ENCODE peak calls at places on chromosomes 3 and 15, in six cellular contexts. M is NCI-H1092, U is NCI-H774, L is KG1, Y is Ammon's horn, D is SW480. T is an unnamed sample.

GRCh38 chr15:81255596-81255995 is 58.9 kb downstream of the IL16 start:
- DNase-seq in D (peak), L (no peak), M (no peak), U (no peak), Y (no peak), T (no peak)

GRCh38 chr3:134423153-134423552 is 48.9 kb upstream of the AMOTL2 start:
- DNase-seq in U (peak), Y (peak), D (peak), L (no peak), M (peak), T (no peak)

GRCh38 chr3:179174898-179175297 is 26.7 kb downstream of the PIK3CA start:
- DNase-seq in M (no peak), D (no peak), U (no peak), L (no peak), Y (no peak), T (no peak)

GRCh38 chr3:187958432-187959003 is 195.4 kb upstream of the LPP start:
- DNase-seq in L (peak), U (no peak), M (no peak), Y (no peak), D (no peak), T (no peak)

GRCh38 chr15:28021281-28022039 is 77.7 kb downstream of the OCA2 start:
- DNase-seq in Y (peak), M (peak), U (peak), L (no peak), D (peak), T (peak)

GRCh38 chr3:142987080-142987700 is 14.2 kb upstream of the U2SURP start:
- DNase-seq in L (peak), Y (no peak), M (no peak), D (peak), U (no peak), T (no peak)

GRCh38 chr3:111903067-111903511 is 44.0 kb downstream of the PHLDB2 start:
- DNase-seq in M (no peak), Y (no peak), L (no peak), D (peak), U (no peak), T (no peak)

GRCh38 chr3:64427671-64428070 is 202.4 kb upstream of the PRICKLE2 start:
- DNase-seq in U (no peak), M (no peak), D (no peak), Y (no peak), L (no peak), T (no peak)

GRCh38 chr3:188411750-188412149 is 257.8 kb downstream of the LPP start:
- DNase-seq in D (no peak), M (no peak), Y (no peak), L (no peak), U (no peak), T (no peak)

GRCh38 chr3:144652573-144652972 is 681.0 kb downstream of the DIPK2A start:
- DNase-seq in L (no peak), U (no peak), M (no peak), Y (no peak), D (no peak), T (no peak)

GRCh38 chr15:39922450-39923092 is 2.5 kb upstream of the GPR176 start:
- DNase-seq in M (no peak), U (no peak), L (no peak), Y (no peak), D (no peak), T (no peak)

GRCh38 chr3:48178072-48178471 is 10.1 kb downstream of the CDC25A start:
- DNase-seq in Y (no peak), D (no peak), L (no peak), U (no peak), M (no peak), T (no peak)

GRCh38 chr3:29410660-29411405 is 130.0 kb downstream of the RBMS3 start:
- DNase-seq in Y (no peak), M (no peak), D (no peak), U (no peak), L (no peak), T (no peak)

GRCh38 chr3:37935756-37936666 is 54.6 kb upstream of the VILL start:
- DNase-seq in M (no peak), U (no peak), Y (no peak), L (no peak), D (peak), T (no peak)

GRCh38 chr3:12963184-12963868 is 109.9 kb downstream of the IQSEC1 start:
- DNase-seq in U (no peak), M (no peak), L (no peak), D (no peak), Y (no peak), T (no peak)

GRCh38 chr15:74179983-74180688 is 6.6 kb downstream of the ISLR start:
- DNase-seq in L (no peak), D (no peak), M (no peak), Y (no peak), U (no peak), T (no peak)

GRCh38 chr3:196122688-196123046 is 40.8 kb upstream of the TFRC start:
- DNase-seq in U (no peak), L (no peak), Y (no peak), D (no peak), M (no peak), T (no peak)

GRCh38 chr3:159791336-159791735 is 197.3 kb upstream of the IL12A start:
- DNase-seq in D (no peak), M (no peak), L (no peak), Y (no peak), U (no peak), T (no peak)

GRCh38 chr3:20125912-20126311 is 60.1 kb downstream of the SGO1 start:
- DNase-seq in Y (peak), L (no peak), M (no peak), D (no peak), U (no peak), T (no peak)

GRCh38 chr15:48682949-48683651 is 37.6 kb upstream of the FBN1 start:
- DNase-seq in L (no peak), D (no peak), Y (no peak), U (no peak), M (no peak), T (no peak)

GRCh38 chr15:84082739-84083138 is 152.8 kb upstream of the GOLGA6L4 start:
- DNase-seq in D (no peak), U (no peak), M (no peak), L (no peak), Y (no peak), T (no peak)

GRCh38 chr15:68405426-68406250 is 26.3 kb downstream of the ITGA11 start:
- DNase-seq in U (no peak), D (no peak), Y (no peak), L (no peak), M (no peak), T (no peak)

GRCh38 chr3:31066999-31067398 is 172.5 kb upstream of the GADL1 start:
- DNase-seq in Y (no peak), U (no peak), L (no peak), D (no peak), M (no peak), T (no peak)

GRCh38 chr3:13932578-13933295 is 52.9 kb upstream of the WNT7A start:
- DNase-seq in Y (no peak), U (no peak), L (no peak), D (no peak), M (no peak), T (no peak)

GRCh38 chr15:41661078-41661528 is 898 bp downstream of the MGA start:
- DNase-seq in Y (no peak), L (no peak), M (no peak), U (no peak), D (peak), T (no peak)

GRCh38 chr15:34737379-34737928 is 17.3 kb downstream of the GJD2 start:
- DNase-seq in U (no peak), D (no peak), Y (no peak), M (no peak), L (no peak), T (no peak)

GRCh38 chr3:41907330-41908073 is 54.4 kb downstream of the ULK4 start:
- DNase-seq in L (no peak), U (no peak), M (no peak), D (no peak), Y (no peak), T (no peak)

GRCh38 chr15:85742186-85742751 is 52.5 kb downstream of the KLHL25 start:
- DNase-seq in D (no peak), U (no peak), M (no peak), Y (peak), L (no peak), T (no peak)

GRCh38 chr3:51860703-51861665 is at the start of gene IQCF2:
- DNase-seq in D (no peak), U (no peak), L (no peak), Y (no peak), M (no peak), T (no peak)

GRCh38 chr3:72384602-72385001 is 463.6 kb downstream of the SHQ1 start:
- DNase-seq in D (no peak), Y (no peak), L (no peak), M (no peak), U (no peak), T (no peak)

GRCh38 chr3:40504636-40505430 is 1.0 kb upstream of the ZNF620 start:
- DNase-seq in M (no peak), U (no peak), Y (no peak), L (no peak), D (peak), T (no peak)

GRCh38 chr3:25150199-25150598 is 277.9 kb upstream of the RARB start:
- DNase-seq in U (no peak), D (no peak), Y (no peak), L (no peak), M (no peak), T (no peak)